ENCODE peak calls at places on chromosomes 7 and 10, in eight cellular contexts. One of them, this sample, is unnamed.
A peak's percentile ranks its signal among the peaks of the same experiment; 100 is the strongest.

GRCh38 chr7:81267508-81267907 is 348.7 kb upstream of the SEMA3C start:
- DNase-seq in K562: no peak
- DNase-seq in aorta: no peak
- DNase-seq in SK-N-SH: no peak
- DNase-seq in AG04449: peak; percentile 28
- DNase-seq in skeletal muscle cell: peak; percentile 81
- DNase-seq in A673: no peak
- DNase-seq in Karpas-422: no peak
- DNase-seq in this sample: peak; percentile 51

GRCh38 chr7:151312356-151312755 is 29.3 kb upstream of the NUB1 start:
- DNase-seq in aorta: no peak
- DNase-seq in K562: no peak
- DNase-seq in A673: no peak
- DNase-seq in skeletal muscle cell: no peak
- DNase-seq in AG04449: no peak
- DNase-seq in SK-N-SH: no peak
- DNase-seq in Karpas-422: no peak
- DNase-seq in this sample: no peak

GRCh38 chr7:138842111-138842510 is 44.1 kb upstream of the ATP6V0A4 start:
- DNase-seq in A673: no peak
- DNase-seq in SK-N-SH: no peak
- DNase-seq in K562: peak; percentile 51
- DNase-seq in Karpas-422: no peak
- DNase-seq in aorta: no peak
- DNase-seq in skeletal muscle cell: peak; percentile 41
- DNase-seq in AG04449: peak; percentile 23
- DNase-seq in this sample: no peak

GRCh38 chr10:67239864-67240497 is 314.1 kb downstream of the LRRTM3 start:
- DNase-seq in skeletal muscle cell: no peak
- DNase-seq in aorta: no peak
- DNase-seq in K562: no peak
- DNase-seq in A673: no peak
- DNase-seq in AG04449: no peak
- DNase-seq in Karpas-422: no peak
- DNase-seq in SK-N-SH: no peak
- DNase-seq in this sample: no peak

GRCh38 chr7:117004899-117005298 is 51.6 kb downstream of the ST7 start:
- DNase-seq in A673: no peak
- DNase-seq in SK-N-SH: no peak
- DNase-seq in aorta: no peak
- DNase-seq in Karpas-422: no peak
- DNase-seq in K562: no peak
- DNase-seq in AG04449: no peak
- DNase-seq in skeletal muscle cell: no peak
- DNase-seq in this sample: no peak

GRCh38 chr10:52092390-52092789 is 221.7 kb upstream of the DKK1 start:
- DNase-seq in AG04449: no peak
- DNase-seq in Karpas-422: no peak
- DNase-seq in skeletal muscle cell: no peak
- DNase-seq in K562: no peak
- DNase-seq in A673: no peak
- DNase-seq in SK-N-SH: no peak
- DNase-seq in aorta: no peak
- DNase-seq in this sample: no peak

GRCh38 chr7:151847681-151848081 is 29.2 kb downstream of the PRKAG2 start:
- DNase-seq in SK-N-SH: no peak
- DNase-seq in AG04449: no peak
- DNase-seq in A673: no peak
- DNase-seq in Karpas-422: no peak
- DNase-seq in skeletal muscle cell: no peak
- DNase-seq in aorta: peak; percentile 11
- DNase-seq in K562: no peak
- DNase-seq in this sample: no peak

GRCh38 chr7:41030673-41031072 is 672.2 kb downstream of the INHBA start:
- DNase-seq in Karpas-422: no peak
- DNase-seq in skeletal muscle cell: no peak
- DNase-seq in AG04449: no peak
- DNase-seq in K562: no peak
- DNase-seq in aorta: no peak
- DNase-seq in SK-N-SH: no peak
- DNase-seq in A673: no peak
- DNase-seq in this sample: no peak

GRCh38 chr10:94146746-94147145 is 153.0 kb downstream of the PLCE1 start:
- DNase-seq in AG04449: no peak
- DNase-seq in aorta: no peak
- DNase-seq in SK-N-SH: no peak
- DNase-seq in Karpas-422: no peak
- DNase-seq in skeletal muscle cell: no peak
- DNase-seq in K562: no peak
- DNase-seq in A673: no peak
- DNase-seq in this sample: no peak

GRCh38 chr7:144454256-144455039 is 51.0 kb upstream of the NOBOX start:
- DNase-seq in K562: no peak
- DNase-seq in AG04449: no peak
- DNase-seq in aorta: no peak
- DNase-seq in skeletal muscle cell: no peak
- DNase-seq in Karpas-422: peak; percentile 46
- DNase-seq in SK-N-SH: peak; percentile 11
- DNase-seq in A673: peak; percentile 25
- DNase-seq in this sample: no peak

GRCh38 chr10:98150544-98150943 is 16.1 kb downstream of the R3HCC1L start:
- DNase-seq in AG04449: no peak
- DNase-seq in SK-N-SH: no peak
- DNase-seq in K562: no peak
- DNase-seq in aorta: no peak
- DNase-seq in skeletal muscle cell: no peak
- DNase-seq in Karpas-422: no peak
- DNase-seq in A673: no peak
- DNase-seq in this sample: no peak

GRCh38 chr7:2956526-2957368 is 86.9 kb downstream of the CARD11 start:
- DNase-seq in A673: no peak
- DNase-seq in SK-N-SH: peak; percentile 65
- DNase-seq in skeletal muscle cell: peak; percentile 8
- DNase-seq in aorta: peak; percentile 49
- DNase-seq in Karpas-422: no peak
- DNase-seq in AG04449: peak; percentile 9
- DNase-seq in K562: peak; percentile 82
- DNase-seq in this sample: peak; percentile 75

GRCh38 chr10:102511562-102512274 is 7.9 kb downstream of the SUFU start:
- DNase-seq in skeletal muscle cell: no peak
- DNase-seq in AG04449: no peak
- DNase-seq in K562: no peak
- DNase-seq in A673: no peak
- DNase-seq in Karpas-422: peak; percentile 80
- DNase-seq in aorta: no peak
- DNase-seq in SK-N-SH: no peak
- DNase-seq in this sample: no peak

GRCh38 chr7:18941197-18941596 is 176.2 kb downstream of the TWIST1 start:
- DNase-seq in SK-N-SH: no peak
- DNase-seq in skeletal muscle cell: peak; percentile 78
- DNase-seq in K562: no peak
- DNase-seq in Karpas-422: no peak
- DNase-seq in A673: peak; percentile 48
- DNase-seq in aorta: no peak
- DNase-seq in AG04449: no peak
- DNase-seq in this sample: no peak

GRCh38 chr10:88987243-88987726 is 3.3 kb upstream of the FAS start:
- DNase-seq in skeletal muscle cell: no peak
- DNase-seq in Karpas-422: no peak
- DNase-seq in aorta: no peak
- DNase-seq in K562: no peak
- DNase-seq in A673: peak; percentile 61
- DNase-seq in SK-N-SH: no peak
- DNase-seq in AG04449: no peak
- DNase-seq in this sample: no peak

GRCh38 chr7:130303982-130304381 is 11.0 kb downstream of the CPA4 start:
- DNase-seq in SK-N-SH: no peak
- DNase-seq in K562: no peak
- DNase-seq in AG04449: no peak
- DNase-seq in A673: no peak
- DNase-seq in aorta: no peak
- DNase-seq in skeletal muscle cell: no peak
- DNase-seq in Karpas-422: no peak
- DNase-seq in this sample: no peak

GRCh38 chr10:120800528-120801323 is 50.4 kb upstream of the WDR11 start:
- DNase-seq in A673: no peak
- DNase-seq in aorta: no peak
- DNase-seq in Karpas-422: no peak
- DNase-seq in AG04449: no peak
- DNase-seq in SK-N-SH: no peak
- DNase-seq in K562: no peak
- DNase-seq in skeletal muscle cell: no peak
- DNase-seq in this sample: no peak
- H3K4me3 ChIP-seq in A673: no peak overlapping the region
- H3K4me3 ChIP-seq in aorta: no peak overlapping the region
- H3K4me3 ChIP-seq in Karpas-422: no peak overlapping the region
- H3K4me3 ChIP-seq in AG04449: no peak overlapping the region
- H3K4me3 ChIP-seq in SK-N-SH: no peak overlapping the region
- H3K4me3 ChIP-seq in K562: no peak overlapping the region
- H3K4me3 ChIP-seq in skeletal muscle cell: no peak overlapping the region
- H3K4me3 ChIP-seq in this sample: no peak overlapping the region

DNA sequence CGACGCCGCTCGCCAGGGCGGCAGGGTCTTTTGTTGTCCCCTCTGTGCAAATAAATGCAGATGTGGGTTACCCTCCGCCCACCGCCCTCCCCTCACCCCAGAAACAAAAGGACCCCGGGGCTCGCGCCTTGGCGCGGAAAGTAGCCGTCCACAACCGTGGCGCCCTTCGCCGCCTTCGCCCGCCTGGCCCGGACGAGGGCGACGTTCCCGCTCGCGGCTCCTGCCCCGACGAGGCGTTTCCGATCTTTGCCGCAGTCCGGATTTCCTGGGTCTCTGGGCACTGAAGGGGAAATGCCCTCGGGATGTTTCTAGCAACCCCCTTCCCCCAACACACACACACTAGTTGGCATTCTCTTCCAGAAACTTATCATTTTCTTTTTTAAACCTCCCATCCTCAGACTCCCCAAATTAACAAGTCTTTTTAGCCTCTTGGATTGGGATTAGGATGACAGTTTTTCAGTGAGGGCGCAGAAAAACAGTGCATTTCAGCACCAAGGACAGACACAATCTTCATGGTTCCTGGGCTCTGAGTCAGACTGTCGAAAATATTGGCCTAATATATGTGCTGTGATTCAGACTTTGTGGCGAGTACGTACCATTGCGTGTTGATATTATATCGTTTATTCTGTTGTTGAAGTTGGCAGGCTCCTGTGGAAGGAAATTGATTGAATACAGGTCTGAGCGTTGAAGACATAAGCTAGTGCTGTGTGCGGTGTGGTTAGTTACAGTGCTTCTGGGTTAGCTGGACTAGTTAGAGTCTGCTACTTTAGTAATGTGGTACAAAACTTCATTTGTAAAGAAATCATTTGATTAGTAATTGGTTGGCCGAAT is 803 bp downstream of the PHYHIPL start:
- DNase-seq in aorta: peak; percentile 29
- DNase-seq in K562: no peak
- DNase-seq in Karpas-422: no peak
- DNase-seq in AG04449: peak; percentile 21
- DNase-seq in skeletal muscle cell: peak; percentile 52
- DNase-seq in SK-N-SH: peak; percentile 69
- DNase-seq in A673: peak; percentile 67
- DNase-seq in this sample: no peak
- H3K4me3 ChIP-seq in aorta: peak overlapping the region; percentile 49
- H3K4me3 ChIP-seq in K562: no peak overlapping the region
- H3K4me3 ChIP-seq in Karpas-422: no peak overlapping the region
- H3K4me3 ChIP-seq in AG04449: no peak overlapping the region
- H3K4me3 ChIP-seq in skeletal muscle cell: peak overlapping the region; percentile 37
- H3K4me3 ChIP-seq in SK-N-SH: peak overlapping the region; percentile 61
- H3K4me3 ChIP-seq in A673: peak overlapping the region; percentile 27
- H3K4me3 ChIP-seq in this sample: peak overlapping the region; percentile 13

GRCh38 chr10:5603091-5603847 is 63.1 kb downstream of the ASB13 start:
- DNase-seq in skeletal muscle cell: no peak
- DNase-seq in SK-N-SH: no peak
- DNase-seq in K562: no peak
- DNase-seq in Karpas-422: no peak
- DNase-seq in AG04449: no peak
- DNase-seq in A673: no peak
- DNase-seq in aorta: peak; percentile 29
- DNase-seq in this sample: no peak

GRCh38 chr10:5598085-5598690 is 68.2 kb downstream of the ASB13 start:
- DNase-seq in Karpas-422: no peak
- DNase-seq in AG04449: no peak
- DNase-seq in A673: no peak
- DNase-seq in K562: no peak
- DNase-seq in SK-N-SH: no peak
- DNase-seq in aorta: no peak
- DNase-seq in skeletal muscle cell: no peak
- DNase-seq in this sample: no peak

GRCh38 chr10:5601826-5602225 is 64.6 kb downstream of the ASB13 start:
- DNase-seq in AG04449: no peak
- DNase-seq in SK-N-SH: no peak
- DNase-seq in Karpas-422: no peak
- DNase-seq in aorta: peak; percentile 58
- DNase-seq in A673: no peak
- DNase-seq in skeletal muscle cell: no peak
- DNase-seq in K562: no peak
- DNase-seq in this sample: no peak

GRCh38 chr10:5599613-5600520 is 66.5 kb downstream of the ASB13 start:
- DNase-seq in A673: no peak
- DNase-seq in skeletal muscle cell: no peak
- DNase-seq in K562: no peak
- DNase-seq in Karpas-422: no peak
- DNase-seq in AG04449: no peak
- DNase-seq in aorta: peak; percentile 55
- DNase-seq in SK-N-SH: no peak
- DNase-seq in this sample: no peak

GRCh38 chr10:5600908-5601307 is 65.5 kb downstream of the ASB13 start:
- DNase-seq in skeletal muscle cell: no peak
- DNase-seq in AG04449: no peak
- DNase-seq in K562: no peak
- DNase-seq in A673: no peak
- DNase-seq in Karpas-422: no peak
- DNase-seq in SK-N-SH: no peak
- DNase-seq in aorta: peak; percentile 50
- DNase-seq in this sample: no peak
- H3K4me3 ChIP-seq in skeletal muscle cell: no peak overlapping the region
- H3K4me3 ChIP-seq in AG04449: no peak overlapping the region
- H3K4me3 ChIP-seq in K562: no peak overlapping the region
- H3K4me3 ChIP-seq in A673: no peak overlapping the region
- H3K4me3 ChIP-seq in Karpas-422: no peak overlapping the region
- H3K4me3 ChIP-seq in SK-N-SH: no peak overlapping the region
- H3K4me3 ChIP-seq in aorta: no peak overlapping the region
- H3K4me3 ChIP-seq in this sample: no peak overlapping the region

DNA sequence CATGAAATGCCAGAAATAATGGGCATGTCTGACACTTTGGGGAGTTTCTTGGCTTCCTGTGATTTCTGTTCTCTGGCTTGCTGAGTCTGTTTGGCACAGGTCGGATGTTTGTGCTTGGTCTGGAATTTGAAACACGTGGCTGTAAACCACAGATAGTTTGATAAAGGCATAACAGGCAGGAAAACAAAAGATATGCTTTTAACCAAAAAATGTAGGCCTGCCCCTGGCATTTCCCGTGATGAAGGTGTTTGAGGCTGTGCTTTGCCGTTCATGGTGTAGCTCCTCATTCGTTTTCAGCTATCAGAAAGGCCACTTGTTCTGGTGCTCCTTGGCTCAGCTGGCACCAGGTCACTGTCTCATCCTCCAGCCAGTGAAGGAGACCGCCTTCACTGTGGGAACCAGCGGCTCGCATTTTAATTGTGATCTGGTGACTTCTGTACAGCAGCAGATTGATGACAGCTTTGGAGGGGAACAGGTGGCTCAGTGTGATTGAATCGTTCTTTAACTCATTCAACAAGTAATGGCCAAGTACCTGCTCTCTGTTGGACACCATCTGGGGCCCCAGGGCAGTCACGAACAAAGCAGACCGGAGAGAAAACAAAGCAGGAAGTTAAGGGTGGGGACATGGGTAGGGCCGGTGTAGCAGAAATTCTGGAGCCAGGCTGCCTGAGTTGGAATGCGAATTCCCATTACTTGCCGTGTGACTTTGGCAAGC is 111.5 kb downstream of the CCNY start:
- DNase-seq in skeletal muscle cell: no peak
- DNase-seq in Karpas-422: no peak
- DNase-seq in SK-N-SH: peak; percentile 40
- DNase-seq in A673: peak; percentile 47
- DNase-seq in AG04449: no peak
- DNase-seq in aorta: no peak
- DNase-seq in K562: peak; percentile 30
- DNase-seq in this sample: peak; percentile 83
- H3K4me3 ChIP-seq in skeletal muscle cell: no peak overlapping the region
- H3K4me3 ChIP-seq in Karpas-422: no peak overlapping the region
- H3K4me3 ChIP-seq in SK-N-SH: peak overlapping the region; percentile 20
- H3K4me3 ChIP-seq in A673: no peak overlapping the region
- H3K4me3 ChIP-seq in AG04449: no peak overlapping the region
- H3K4me3 ChIP-seq in aorta: no peak overlapping the region
- H3K4me3 ChIP-seq in K562: no peak overlapping the region
- H3K4me3 ChIP-seq in this sample: no peak overlapping the region